ENCODE peak calls at places on chromosomes 12 and 14, in ten cellular contexts. L is gastrocnemius medialis, S is stomach, O is tibial nerve, T is ovary, I is heart left ventricle, H is breast epithelium, R is adrenal gland, K is NB4, Q is A549. J is an unnamed sample.

GRCh38 chr14:92325835-92326234 is 2.9 kb downstream of the SLC24A4 start:
- DNase-seq in L (no peak), S (no peak), O (no peak), T (no peak), I (no peak), H (no peak), R (no peak), K (no peak), Q (no peak), J (no peak)

GRCh38 chr12:538731-539539 is 79.2 kb downstream of the B4GALNT3 start:
- DNase-seq in L (no peak), S (peak), O (peak), T (no peak), I (peak), H (peak), R (peak), K (no peak), Q (no peak), J (no peak)

GRCh38 chr12:31560516-31560915 is 30.4 kb downstream of the DENND5B start:
- DNase-seq in L (no peak), S (no peak), O (no peak), T (no peak), I (no peak), H (no peak), R (no peak), K (no peak), Q (no peak), J (no peak)

GRCh38 chr14:85947461-85947860 is 417.5 kb downstream of the FLRT2 start:
- DNase-seq in L (no peak), S (no peak), O (no peak), T (no peak), I (no peak), H (no peak), R (no peak), K (no peak), Q (no peak), J (no peak)

GRCh38 chr12:125418902-125419564 is 353.8 kb downstream of the AACS start:
- DNase-seq in L (no peak), S (no peak), O (no peak), T (no peak), I (no peak), H (no peak), R (no peak), K (no peak), Q (no peak), J (no peak)

GRCh38 chr12:105922670-105923102 is 216.1 kb downstream of the NUAK1 start:
- DNase-seq in L (peak), S (no peak), O (no peak), T (no peak), I (peak), H (no peak), R (no peak), K (no peak), Q (peak), J (no peak)

GRCh38 chr12:50825372-50825838 is 17.3 kb upstream of the TMPRSS12 start:
- DNase-seq in L (no peak), S (no peak), O (no peak), T (no peak), I (no peak), H (no peak), R (peak), K (peak), Q (peak), J (peak)

GRCh38 chr12:57178213-57178612 is 30.8 kb upstream of the LRP1-AS start:
- DNase-seq in L (no peak), S (no peak), O (no peak), T (no peak), I (no peak), H (no peak), R (no peak), K (peak), Q (no peak), J (no peak)

GRCh38 chr12:76519538-76519937 is 40.0 kb downstream of the OSBPL8 start:
- DNase-seq in L (no peak), S (no peak), O (no peak), T (no peak), I (no peak), H (no peak), R (no peak), K (peak), Q (no peak), J (no peak)

GRCh38 chr14:71621276-71621675 is 311.0 kb upstream of the RGS6 start:
- DNase-seq in L (no peak), S (no peak), O (no peak), T (no peak), I (no peak), H (peak), R (no peak), K (no peak), Q (no peak), J (no peak)

GRCh38 chr12:7917392-7918267 is 18.4 kb downstream of the SLC2A3 start:
- DNase-seq in L (no peak), S (no peak), O (no peak), T (no peak), I (no peak), H (no peak), R (no peak), K (no peak), Q (no peak), J (no peak)

GRCh38 chr12:1350055-1350933 is 244.1 kb downstream of the FBXL14 start:
- DNase-seq in L (no peak), S (no peak), O (no peak), T (no peak), I (no peak), H (no peak), R (peak), K (no peak), Q (no peak), J (no peak)

GRCh38 chr14:44701563-44702263 is 194.6 kb upstream of the FSCB start:
- DNase-seq in L (no peak), S (no peak), O (no peak), T (no peak), I (no peak), H (no peak), R (no peak), K (no peak), Q (no peak), J (peak)

GRCh38 chr14:93780811-93781210 is 7.5 kb downstream of the PRIMA1 start:
- DNase-seq in L (no peak), S (no peak), O (no peak), T (no peak), I (no peak), H (no peak), R (no peak), K (no peak), Q (no peak), J (no peak)

GRCh38 chr12:130788515-130788914 is 50.5 kb downstream of the STX2 start:
- DNase-seq in L (no peak), S (no peak), O (no peak), T (no peak), I (no peak), H (no peak), R (no peak), K (no peak), Q (no peak), J (no peak)

GRCh38 chr12:89893972-89894706 is 185.5 kb upstream of the ATP2B1 start:
- DNase-seq in L (no peak), S (no peak), O (no peak), T (no peak), I (no peak), H (no peak), R (no peak), K (no peak), Q (no peak), J (no peak)

GRCh38 chr14:106276326-106277267 is 750.2 kb downstream of the TMEM121 start:
- DNase-seq in L (no peak), S (no peak), O (no peak), T (no peak), I (no peak), H (no peak), R (no peak), K (no peak), Q (no peak), J (no peak)

GRCh38 chr14:80164991-80165390 is 46.3 kb downstream of the DIO2 start:
- DNase-seq in L (no peak), S (no peak), O (no peak), T (no peak), I (no peak), H (no peak), R (no peak), K (no peak), Q (no peak), J (no peak)

GRCh38 chr12:24198936-24199644 is 249.6 kb upstream of the SOX5 start:
- DNase-seq in L (no peak), S (no peak), O (no peak), T (no peak), I (no peak), H (no peak), R (no peak), K (no peak), Q (no peak), J (no peak)

GRCh38 chr12:132028111-132028510 is 78.4 kb downstream of the EP400 start:
- DNase-seq in L (no peak), S (no peak), O (no peak), T (peak), I (no peak), H (no peak), R (no peak), K (no peak), Q (no peak), J (no peak)

GRCh38 chr12:104549820-104550480 is 93.2 kb downstream of the CHST11 start:
- DNase-seq in L (no peak), S (no peak), O (no peak), T (no peak), I (no peak), H (no peak), R (no peak), K (no peak), Q (peak), J (no peak)

GRCh38 chr12:39375206-39375808 is 67.6 kb downstream of the KIF21A start:
- DNase-seq in L (no peak), S (no peak), O (no peak), T (no peak), I (no peak), H (no peak), R (no peak), K (peak), Q (no peak), J (no peak)

GRCh38 chr12:77999074-77999715 is 168.5 kb downstream of the NAV3 start:
- DNase-seq in L (no peak), S (no peak), O (no peak), T (no peak), I (no peak), H (no peak), R (no peak), K (peak), Q (no peak), J (no peak)

DNA sequence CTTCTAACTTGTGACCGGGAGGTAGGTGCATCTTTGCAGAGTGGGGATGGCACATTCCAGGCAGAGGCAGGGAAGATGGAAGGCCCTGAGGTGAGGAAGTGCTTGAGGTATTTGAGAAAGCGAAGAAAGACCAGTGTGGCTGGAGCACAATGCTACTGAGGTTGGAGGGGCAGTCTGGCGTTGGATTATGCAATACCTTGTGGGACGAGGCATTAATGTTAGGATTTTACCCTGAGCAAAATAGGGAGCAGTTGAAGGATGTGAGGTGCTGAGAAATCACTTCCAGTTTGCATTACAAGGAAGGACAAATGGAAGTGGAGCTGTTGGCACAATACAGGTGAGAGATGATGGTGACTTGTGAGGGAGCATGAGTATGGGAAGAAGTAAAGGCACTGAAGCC is 145.5 kb downstream of the KCNA5 start:
- DNase-seq in L (no peak), S (no peak), O (no peak), T (no peak), I (no peak), H (no peak), R (no peak), K (no peak), Q (no peak), J (no peak)
- TF ChIP-seq POLR2A in L (no peak), S (no peak), O (no peak), T (no peak), I (no peak), H (no peak), R (no peak), K (no peak), Q (no peak), J (no peak)

GRCh38 chr12:121464331-121464730 is 64.4 kb downstream of the RNF34 start:
- DNase-seq in L (no peak), S (no peak), O (no peak), T (no peak), I (no peak), H (no peak), R (no peak), K (no peak), Q (no peak), J (no peak)

GRCh38 chr12:121465921-121466799 is 66.2 kb downstream of the RNF34 start:
- DNase-seq in L (no peak), S (peak), O (no peak), T (peak), I (no peak), H (no peak), R (no peak), K (peak), Q (peak), J (peak)

GRCh38 chr12:121468451-121468850 is 68.5 kb downstream of the RNF34 start:
- DNase-seq in L (no peak), S (no peak), O (peak), T (no peak), I (no peak), H (no peak), R (no peak), K (no peak), Q (no peak), J (no peak)

GRCh38 chr12:121467638-121468403 is 67.9 kb downstream of the RNF34 start:
- DNase-seq in L (peak), S (no peak), O (no peak), T (peak), I (peak), H (peak), R (peak), K (no peak), Q (peak), J (peak)

GRCh38 chr12:121466800-121467637 is 67.1 kb downstream of the RNF34 start:
- DNase-seq in L (peak), S (peak), O (peak), T (peak), I (peak), H (peak), R (peak), K (peak), Q (peak), J (peak)
- TF ChIP-seq POLR2A in L (peak), S (no peak), O (no peak), T (no peak), I (no peak), H (no peak), R (peak), K (peak), Q (peak), J (peak)

GRCh38 chr12:53454710-53455109 is 2.8 kb downstream of the PCBP2 start:
- DNase-seq in L (no peak), S (no peak), O (no peak), T (no peak), I (no peak), H (no peak), R (no peak), K (no peak), Q (no peak), J (no peak)
- TF ChIP-seq POLR2A in L (no peak), S (no peak), O (no peak), T (no peak), I (no peak), H (no peak), R (no peak), K (no peak), Q (no peak), J (no peak)

GRCh38 chr12:102095677-102096263 is 24.1 kb downstream of the NUP37 start:
- DNase-seq in L (no peak), S (no peak), O (no peak), T (no peak), I (no peak), H (no peak), R (no peak), K (peak), Q (peak), J (peak)

GRCh38 chr12:102093319-102093718 is 26.6 kb downstream of the NUP37 start:
- DNase-seq in L (no peak), S (no peak), O (no peak), T (no peak), I (no peak), H (no peak), R (no peak), K (no peak), Q (no peak), J (no peak)

GRCh38 chr12:102096855-102097254 is 23.1 kb downstream of the NUP37 start:
- DNase-seq in L (no peak), S (no peak), O (no peak), T (no peak), I (no peak), H (no peak), R (no peak), K (no peak), Q (no peak), J (no peak)
- TF ChIP-seq POLR2A in L (no peak), S (no peak), O (no peak), T (no peak), I (no peak), H (no peak), R (no peak), K (no peak), Q (no peak), J (no peak)

GRCh38 chr14:21258889-21259787 is 10.1 kb downstream of the HNRNPC start:
- DNase-seq in L (no peak), S (no peak), O (no peak), T (no peak), I (no peak), H (no peak), R (no peak), K (no peak), Q (no peak), J (no peak)
- TF ChIP-seq POLR2A in L (no peak), S (no peak), O (no peak), T (no peak), I (no peak), H (no peak), R (no peak), K (no peak), Q (no peak), J (no peak)